ENCODE peak calls at places on chromosome 15, in ten cellular contexts. I, F, U, R, N, C, P, H, E and O are unnamed samples.

GRCh38 chr15:33722005-33722672 is 246.2 kb upstream of the CHRM5 start:
- DNase-seq in U (no peak), F (no peak), H (no peak), N (no peak), P (no peak), C (no peak), I (no peak), R (no peak), E (peak), O (peak)

GRCh38 chr15:77096131-77096530 is 25.2 kb upstream of the TSPAN3 start:
- DNase-seq in C (no peak), E (no peak), P (no peak), N (no peak), I (no peak), H (no peak), F (no peak), U (no peak), R (no peak), O (no peak)

GRCh38 chr15:78239811-78240210 is 5.4 kb upstream of the ACSBG1 start:
- DNase-seq in E (no peak), N (no peak), P (no peak), R (no peak), C (peak), F (no peak), H (no peak), I (no peak), U (no peak), O (no peak)

GRCh38 chr15:52658955-52659354 is 20.2 kb downstream of the ATOSA start:
- DNase-seq in H (no peak), N (no peak), F (no peak), U (no peak), E (no peak), R (no peak), C (no peak), P (no peak), I (no peak), O (no peak)

GRCh38 chr15:60713096-60714084 is 234.4 kb upstream of the ICE2 start:
- DNase-seq in E (no peak), C (no peak), R (no peak), N (no peak), U (no peak), F (no peak), I (no peak), P (no peak), H (no peak), O (no peak)

GRCh38 chr15:101613130-101614000 is 38.8 kb downstream of the TM2D3 start:
- DNase-seq in P (no peak), U (peak), H (no peak), F (no peak), I (peak), R (peak), C (no peak), E (no peak), N (peak), O (no peak)

GRCh38 chr15:84934942-84935729 is 46.5 kb upstream of the PDE8A start:
- DNase-seq in I (no peak), C (peak), N (no peak), H (no peak), P (no peak), U (no peak), R (peak), E (no peak), F (no peak), O (no peak)

GRCh38 chr15:96333194-96334016 is 2.9 kb downstream of the NR2F2 start:
- DNase-seq in P (no peak), N (peak), F (no peak), U (no peak), E (no peak), H (no peak), R (peak), I (peak), C (peak), O (peak)

GRCh38 chr15:88256261-88257230 is at the start of gene NTRK3:
- DNase-seq in P (no peak), U (peak), C (peak), N (no peak), E (no peak), F (no peak), H (no peak), I (no peak), R (no peak), O (peak)

GRCh38 chr15:70627734-70628541 is 135.4 kb downstream of the UACA start:
- DNase-seq in F (no peak), C (no peak), N (no peak), E (peak), H (no peak), U (no peak), R (no peak), P (no peak), I (no peak), O (no peak)